ENCODE peak calls at places on chromosomes 2 and 18, in ten cellular contexts. O is Peyer's patch, C is adrenal gland, L is PC-3, B is heart left ventricle, F is SK-N-SH, M is H1, K is neural progenitor cell, X is astrocyte, T is colonic mucosa. W is an unnamed sample.

GRCh38 chr2:240512666-240513535 is 44.9 kb downstream of the ANKMY1 start:
- DNase-seq in T (no peak), M (no peak), F (peak; percentile 9), L (no peak), C (no peak), O (no peak), X (no peak), K (no peak), B (no peak), W (no peak)

GRCh38 chr18:80166240-80166639 is 57.2 kb downstream of the ADNP2 start:
- DNase-seq in T (no peak), B (no peak), X (no peak), O (peak; percentile 43), C (no peak), M (no peak), L (no peak), F (no peak), K (no peak), W (no peak)

GRCh38 chr2:120820885-120821279 is 85.2 kb downstream of the GLI2 start:
- DNase-seq in T (no peak), C (peak; percentile 28), X (peak; percentile 80), K (no peak), L (no peak), B (no peak), F (no peak), M (no peak), O (peak; percentile 48), W (no peak)

GRCh38 chr2:194135463-194135862 is 1521.6 kb upstream of the SLC39A10 start:
- DNase-seq in M (no peak), O (no peak), K (no peak), C (no peak), X (no peak), B (no peak), F (no peak), L (no peak), T (no peak), W (no peak)

GRCh38 chr2:80075719-80076118 is 228.8 kb downstream of the LRRTM1 start:
- DNase-seq in F (no peak), O (no peak), L (no peak), T (no peak), M (no peak), X (no peak), C (no peak), K (no peak), B (no peak), W (no peak)

GRCh38 chr2:160910681-160911080 is 249.5 kb upstream of the TANK start:
- DNase-seq in B (no peak), T (no peak), M (no peak), O (no peak), X (peak; percentile 77), L (no peak), K (no peak), C (no peak), F (peak; percentile 15), W (no peak)

GRCh38 chr18:55031576-55031975 is 72.3 kb upstream of the CCDC68 start:
- DNase-seq in F (no peak), B (no peak), T (no peak), L (no peak), K (no peak), O (no peak), C (no peak), M (no peak), X (no peak), W (no peak)

GRCh38 chr2:194301946-194302345 is 1355.1 kb upstream of the SLC39A10 start:
- DNase-seq in T (no peak), B (no peak), O (no peak), K (no peak), F (no peak), M (no peak), X (no peak), L (no peak), C (no peak), W (no peak)

GRCh38 chr2:239897596-239898235 is 127.4 kb downstream of the NDUFA10 start:
- DNase-seq in B (no peak), O (no peak), K (no peak), C (no peak), F (no peak), T (no peak), L (no peak), X (no peak), M (no peak), W (no peak)

GRCh38 chr2:135820003-135820618 is 16.9 kb downstream of the LCT start:
- DNase-seq in O (no peak), K (no peak), B (no peak), L (no peak), M (no peak), T (no peak), F (no peak), C (no peak), X (peak; percentile 81), W (no peak)

GRCh38 chr18:74382481-74382880 is 66.8 kb downstream of the C18orf63 start:
- DNase-seq in X (no peak), K (no peak), C (no peak), B (no peak), F (no peak), M (no peak), O (no peak), T (peak; percentile 7), L (no peak), W (no peak)

GRCh38 chr2:197310271-197310939 is at the start of gene ANKRD44:
- DNase-seq in K (peak; percentile 94), L (peak; percentile 80), O (peak; percentile 90), T (peak; percentile 87), F (peak; percentile 95), B (peak; percentile 95), X (peak; percentile 73), M (peak; percentile 33), C (peak; percentile 96), W (peak; percentile 71)

DNA sequence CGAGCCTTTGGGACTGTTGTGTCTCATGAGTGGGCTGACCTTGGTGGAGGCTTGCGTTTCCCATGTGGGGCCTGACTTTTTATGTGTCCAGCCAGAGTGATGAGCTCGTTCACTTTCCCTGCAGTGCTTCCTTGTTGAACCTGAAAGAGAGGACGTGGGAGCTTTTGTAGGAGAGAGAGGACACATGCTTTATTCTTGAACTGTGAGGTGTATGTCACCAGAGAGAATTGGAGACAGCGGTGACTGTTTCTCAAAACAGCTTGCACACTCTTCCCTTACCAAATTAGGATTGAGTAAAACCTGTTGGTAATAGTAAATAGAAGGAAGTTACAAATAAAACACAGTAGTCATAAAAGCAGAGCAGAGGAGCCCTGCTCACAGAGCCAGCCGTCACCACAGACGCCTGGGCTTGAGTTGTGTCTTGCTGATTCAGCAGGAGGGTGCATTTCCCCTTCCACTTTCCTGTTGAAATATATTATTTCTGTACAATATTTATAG is 60.7 kb downstream of the INPP4A start:
- DNase-seq in O (no peak), T (no peak), L (no peak), X (no peak), M (no peak), C (peak; percentile 68), K (no peak), B (peak; percentile 62), F (no peak), W (peak; percentile 21)
- H3K4me1 ChIP-seq in O (peaks cover 7% of the 10 kb centered on the region), T (no peaks in the 10 kb centered on the region), L (peaks cover 10% of the 10 kb centered on the region), X (peaks cover 11% of the 10 kb centered on the region), M (peaks cover 3% of the 10 kb centered on the region), C (peaks cover 60% of the 10 kb centered on the region), K (no peaks in the 10 kb centered on the region), B (peaks cover 70% of the 10 kb centered on the region), F (peaks cover 2% of the 10 kb centered on the region), W (peaks cover 17% of the 10 kb centered on the region)

GRCh38 chr2:101821828-101822458 is 124.4 kb downstream of the MAP4K4 start:
- DNase-seq in O (no peak), X (no peak), F (no peak), B (no peak), T (no peak), K (no peak), M (no peak), C (no peak), L (peak; percentile 91), W (no peak)
- H3K4me1 ChIP-seq in O (no peaks in the 10 kb centered on the region), X (peaks cover 57% of the 10 kb centered on the region), F (peaks cover 28% of the 10 kb centered on the region), B (peaks cover 67% of the 10 kb centered on the region), T (peaks cover 7% of the 10 kb centered on the region), K (peaks cover 41% of the 10 kb centered on the region), M (peaks cover 19% of the 10 kb centered on the region), C (no peaks in the 10 kb centered on the region), L (peaks cover 71% of the 10 kb centered on the region), W (peaks cover 13% of the 10 kb centered on the region)

GRCh38 chr2:224563537-224563936 is 21.6 kb downstream of the CUL3 start:
- DNase-seq in C (no peak), K (no peak), B (no peak), L (peak; percentile 54), O (no peak), M (no peak), X (no peak), F (no peak), T (no peak), W (no peak)
- H3K4me1 ChIP-seq in C (peaks cover 41% of the 10 kb centered on the region), K (no peaks in the 10 kb centered on the region), B (peaks cover 31% of the 10 kb centered on the region), L (peaks cover 33% of the 10 kb centered on the region), O (no peaks in the 10 kb centered on the region), M (no peaks in the 10 kb centered on the region), X (no peaks in the 10 kb centered on the region), F (no peaks in the 10 kb centered on the region), T (no peaks in the 10 kb centered on the region), W (no peaks in the 10 kb centered on the region)

GRCh38 chr18:64993695-64994094 is 757.1 kb upstream of the CDH7 start:
- DNase-seq in O (no peak), K (no peak), L (no peak), T (no peak), C (peak; percentile 32), F (no peak), M (no peak), X (no peak), B (no peak), W (peak; percentile 40)

GRCh38 chr18:64987096-64987495 is 763.7 kb upstream of the CDH7 start:
- DNase-seq in X (no peak), O (no peak), F (no peak), L (no peak), T (no peak), C (no peak), M (no peak), K (no peak), B (peak; percentile 22), W (no peak)

GRCh38 chr18:64994370-64994769 is 756.4 kb upstream of the CDH7 start:
- DNase-seq in T (no peak), M (no peak), L (no peak), O (no peak), F (no peak), C (no peak), X (no peak), B (no peak), K (no peak), W (peak; percentile 15)

GRCh38 chr18:64992654-64993053 is 758.2 kb upstream of the CDH7 start:
- DNase-seq in T (no peak), F (no peak), L (no peak), B (no peak), M (no peak), O (no peak), X (no peak), K (no peak), C (peak; percentile 40), W (no peak)

GRCh38 chr18:64991102-64991501 is 759.7 kb upstream of the CDH7 start:
- DNase-seq in X (no peak), K (no peak), C (no peak), M (no peak), O (no peak), L (peak; percentile 6), F (no peak), T (no peak), B (no peak), W (no peak)
- H3K4me1 ChIP-seq in X (no peaks in the 10 kb centered on the region), K (no peaks in the 10 kb centered on the region), C (peaks cover 5% of the 10 kb centered on the region), M (no peaks in the 10 kb centered on the region), O (no peaks in the 10 kb centered on the region), L (no peaks in the 10 kb centered on the region), F (no peaks in the 10 kb centered on the region), T (no peaks in the 10 kb centered on the region), B (no peaks in the 10 kb centered on the region), W (no peaks in the 10 kb centered on the region)

GRCh38 chr18:48781990-48782368 is 168.8 kb downstream of the SMAD7 start:
- DNase-seq in K (no peak), X (no peak), T (no peak), M (no peak), O (no peak), B (peak; percentile 32), C (no peak), L (no peak), F (peak; percentile 47), W (peak; percentile 58)
- H3K4me1 ChIP-seq in K (peaks cover 17% of the 10 kb centered on the region), X (peaks cover 42% of the 10 kb centered on the region), T (peaks cover 6% of the 10 kb centered on the region), M (no peaks in the 10 kb centered on the region), O (peaks cover 15% of the 10 kb centered on the region), B (peaks cover 62% of the 10 kb centered on the region), C (peaks cover 60% of the 10 kb centered on the region), L (no peaks in the 10 kb centered on the region), F (peaks cover 74% of the 10 kb centered on the region), W (peaks cover 8% of the 10 kb centered on the region)

W was measured in small intestine.